ENCODE peak calls at places on chromosomes 6 and 20, in ten cellular contexts. B is A549, W is H54, Q is heart left ventricle, Z is testis, E is GM12891, J is stomach, X is esophagus squamous epithelium, S is right lobe of liver, U is tibial nerve. C is an unnamed sample.

GRCh38 chr6:36984581-36985383 is 1.2 kb downstream of the MTCH1 start:
- DNase-seq in B (no peak), W (peak; percentile 60), Q (no peak), Z (peak; percentile 76), E (no peak), J (no peak), X (no peak), S (no peak), U (no peak), C (peak; percentile 58)

GRCh38 chr6:444653-445275 is 53.2 kb downstream of the IRF4 start:
- DNase-seq in B (no peak), W (no peak), Q (no peak), Z (no peak), E (no peak), J (no peak), X (no peak), S (no peak), U (no peak), C (no peak)

GRCh38 chr20:5207138-5207537 is 80.3 kb downstream of the CDS2 start:
- DNase-seq in B (no peak), W (no peak), Q (no peak), Z (no peak), E (no peak), J (no peak), X (no peak), S (no peak), U (no peak), C (no peak)

GRCh38 chr6:30211899-30212298 is 1.3 kb downstream of the TRIM26 start:
- DNase-seq in B (no peak), W (no peak), Q (no peak), Z (no peak), E (no peak), J (no peak), X (no peak), S (no peak), U (no peak), C (no peak)

GRCh38 chr6:73285674-73286283 is 22.8 kb upstream of the KHDC1 start:
- DNase-seq in B (peak; percentile 51), W (peak; percentile 52), Q (no peak), Z (no peak), E (no peak), J (no peak), X (no peak), S (no peak), U (no peak), C (peak; percentile 38)

GRCh38 chr20:54355631-54356280 is 119.6 kb upstream of the DOK5 start:
- DNase-seq in B (no peak), W (no peak), Q (no peak), Z (no peak), E (no peak), J (no peak), X (no peak), S (no peak), U (no peak), C (no peak)

GRCh38 chr20:49704932-49705336 is 8.7 kb downstream of the B4GALT5 start:
- DNase-seq in B (no peak), W (no peak), Q (no peak), Z (no peak), E (no peak), J (no peak), X (no peak), S (no peak), U (no peak), C (no peak)

GRCh38 chr6:4446982-4447381 is 311.6 kb upstream of the ECI2 start:
- DNase-seq in B (no peak), W (no peak), Q (no peak), Z (no peak), E (no peak), J (no peak), X (no peak), S (no peak), U (no peak), C (no peak)

GRCh38 chr6:140773276-140773675 is 1359.4 kb upstream of the GJE1 start:
- DNase-seq in B (no peak), W (no peak), Q (no peak), Z (no peak), E (no peak), J (no peak), X (no peak), S (no peak), U (no peak), C (no peak)

GRCh38 chr20:42219005-42219404 is 600.8 kb upstream of the CHD6 start:
- DNase-seq in B (no peak), W (no peak), Q (no peak), Z (no peak), E (no peak), J (no peak), X (no peak), S (no peak), U (no peak), C (no peak)

GRCh38 chr6:45438849-45439406 is 61.2 kb upstream of the SUPT3H start:
- DNase-seq in B (no peak), W (no peak), Q (no peak), Z (no peak), E (no peak), J (no peak), X (no peak), S (no peak), U (no peak), C (no peak)

GRCh38 chr6:130632288-130632687 is 194.9 kb upstream of the SMLR1 start:
- DNase-seq in B (no peak), W (no peak), Q (no peak), Z (peak; percentile 19), E (no peak), J (no peak), X (no peak), S (no peak), U (no peak), C (no peak)

GRCh38 chr6:46184114-46184513 is 13.3 kb upstream of the ENPP5 start:
- DNase-seq in B (no peak), W (peak; percentile 6), Q (no peak), Z (no peak), E (no peak), J (no peak), X (no peak), S (no peak), U (no peak), C (no peak)

GRCh38 chr20:10784337-10785183 is 110.8 kb upstream of the JAG1 start:
- DNase-seq in B (no peak), W (no peak), Q (no peak), Z (no peak), E (no peak), J (no peak), X (no peak), S (no peak), U (no peak), C (peak; percentile 2)

GRCh38 chr20:35606127-35606526 is 9.5 kb upstream of the SPAG4 start:
- DNase-seq in B (no peak), W (no peak), Q (no peak), Z (no peak), E (no peak), J (no peak), X (no peak), S (no peak), U (no peak), C (no peak)

GRCh38 chr20:35284267-35284991 is at the start of gene EIF6:
- DNase-seq in B (peak; percentile 90), W (peak; percentile 90), Q (peak; percentile 90), Z (peak; percentile 93), E (peak; percentile 94), J (peak; percentile 82), X (peak; percentile 17), S (peak; percentile 90), U (peak; percentile 45), C (peak; percentile 91)

GRCh38 chr6:12613819-12614218 is 102.7 kb upstream of the PHACTR1 start:
- DNase-seq in B (no peak), W (no peak), Q (no peak), Z (no peak), E (no peak), J (no peak), X (no peak), S (no peak), U (no peak), C (no peak)

GRCh38 chr6:152635949-152636674 is 1.1 kb downstream of the SYNE1 start:
- DNase-seq in B (no peak), W (no peak), Q (peak; percentile 65), Z (peak; percentile 64), E (no peak), J (no peak), X (no peak), S (peak; percentile 44), U (no peak), C (no peak)
- TF ChIP-seq POLR2A in B (no peak), W (peak; percentile 27), Q (peak; percentile 34), Z (no peak), E (no peak), J (no peak), X (no peak), S (no peak), U (no peak), C (no peak)

GRCh38 chr20:62605236-62605948 is 36.9 kb upstream of the SLCO4A1 start:
- DNase-seq in B (no peak), W (no peak), Q (peak; percentile 42), Z (no peak), E (no peak), J (no peak), X (no peak), S (no peak), U (no peak), C (no peak)
- TF ChIP-seq POLR2A in B (no peak), W (no peak), Q (no peak), Z (no peak), E (no peak), J (no peak), X (no peak), S (no peak), U (no peak), C (no peak)

GRCh38 chr6:110898111-110898510 is 23.5 kb downstream of the AMD1 start:
- DNase-seq in B (no peak), W (no peak), Q (no peak), Z (no peak), E (no peak), J (no peak), X (no peak), S (no peak), U (no peak), C (no peak)
- TF ChIP-seq POLR2A in B (no peak), W (no peak), Q (no peak), Z (no peak), E (no peak), J (no peak), X (no peak), S (no peak), U (no peak), C (no peak)

GRCh38 chr6:88835210-88835609 is 128.2 kb downstream of the RNGTT start:
- DNase-seq in B (no peak), W (no peak), Q (no peak), Z (no peak), E (no peak), J (no peak), X (no peak), S (no peak), U (no peak), C (no peak)
- TF ChIP-seq POLR2A in B (no peak), W (no peak), Q (no peak), Z (no peak), E (no peak), J (no peak), X (no peak), S (no peak), U (no peak), C (no peak)

GRCh38 chr20:44884907-44885391 is 556 bp upstream of the YWHAB start:
- DNase-seq in B (no peak), W (no peak), Q (no peak), Z (no peak), E (no peak), J (no peak), X (no peak), S (no peak), U (no peak), C (no peak)
- TF ChIP-seq POLR2A in B (no peak), W (no peak), Q (no peak), Z (no peak), E (no peak), J (no peak), X (no peak), S (no peak), U (no peak), C (no peak)